ENCODE peak calls at places on chromosomes 12 and 14, in seven cellular contexts. O, J, S, Q, V, A and F are unnamed samples.

GRCh38 chr12:122870867-122871664 is 24.9 kb downstream of the VPS37B start:
- DNase-seq in J (peak; percentile 70), A (no peak), S (no peak), O (no peak), V (no peak), Q (peak; percentile 63), F (no peak)

GRCh38 chr12:79563021-79563739 is 127.6 kb downstream of the PAWR start:
- DNase-seq in O (no peak), V (no peak), Q (no peak), A (no peak), S (no peak), J (no peak), F (no peak)

GRCh38 chr12:110582286-110583136 is 607 bp downstream of the PPTC7 start:
- DNase-seq in J (peak; percentile 33), A (peak; percentile 63), S (peak; percentile 45), O (peak; percentile 62), V (peak; percentile 70), Q (peak; percentile 80), F (peak; percentile 58)

GRCh38 chr14:104931771-104932675 is 7.3 kb downstream of the PLD4 start:
- DNase-seq in O (no peak), A (peak; percentile 34), V (no peak), J (no peak), S (no peak), Q (no peak), F (peak; percentile 46)

GRCh38 chr12:90896164-90896563 is 58.8 kb downstream of the CCER1 start:
- DNase-seq in J (peak; percentile 82), Q (peak; percentile 64), V (no peak), A (peak; percentile 66), S (no peak), O (peak; percentile 93), F (no peak)

GRCh38 chr14:95444132-95445129 is 72.0 kb downstream of the SYNE3 start:
- DNase-seq in A (peak; percentile 24), V (no peak), O (no peak), Q (no peak), J (no peak), S (no peak), F (no peak)

GRCh38 chr12:131242741-131243496 is 289.2 kb downstream of the ADGRD1 start:
- DNase-seq in Q (no peak), A (no peak), V (peak; percentile 60), O (peak; percentile 88), J (no peak), S (no peak), F (peak; percentile 82)

GRCh38 chr14:69315302-69315701 is 55.3 kb downstream of the GALNT16 start:
- DNase-seq in S (no peak), A (no peak), O (no peak), Q (no peak), V (no peak), J (no peak), F (no peak)

GRCh38 chr14:101471723-101472517 is 89.4 kb upstream of the DIO3 start:
- DNase-seq in J (no peak), Q (no peak), S (no peak), A (no peak), O (no peak), V (peak; percentile 19), F (no peak)

GRCh38 chr14:91075553-91075952 is 15.1 kb upstream of the RPS6KA5 start:
- DNase-seq in A (no peak), V (no peak), J (no peak), Q (no peak), S (no peak), O (no peak), F (no peak)
- H3K4ac ChIP-seq in A (no peak overlapping the region), V (no peak overlapping the region), J (no peak overlapping the region), Q (no peak overlapping the region), S (no peak overlapping the region), O (no peak overlapping the region), F (no peak overlapping the region)

DNA sequence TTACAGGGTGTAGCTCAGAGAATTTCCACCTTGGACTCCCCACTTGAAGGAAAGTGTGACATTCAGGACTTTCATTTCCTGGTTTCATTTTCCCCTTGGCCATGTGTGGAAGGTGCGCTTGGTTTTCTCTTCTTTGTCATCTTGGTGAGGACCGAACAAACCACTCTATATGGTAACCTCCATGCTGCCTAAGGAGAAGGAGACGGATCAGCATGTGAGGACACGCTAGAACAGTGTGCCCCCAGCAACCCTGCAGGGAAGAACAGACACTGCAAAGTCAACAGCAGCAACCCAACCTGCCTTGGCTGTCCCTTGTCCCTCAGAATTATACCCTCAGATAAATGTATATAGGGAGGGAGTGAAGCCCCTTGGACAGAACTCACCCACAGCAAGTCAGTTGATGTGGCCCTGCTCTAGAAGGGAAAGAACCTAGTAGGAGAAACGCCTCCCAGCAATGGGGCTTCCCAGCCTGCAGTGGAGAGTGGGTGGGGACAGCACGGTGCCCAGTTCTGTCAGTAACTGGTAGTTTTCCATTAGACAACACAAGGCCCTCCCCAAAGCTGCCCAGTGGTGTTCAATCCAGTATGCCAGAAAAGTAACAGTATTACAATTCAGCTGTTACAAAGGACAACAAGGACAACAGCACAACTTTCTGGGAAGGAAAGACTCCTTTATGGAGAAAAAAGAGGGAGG is 18.9 kb upstream of the COCH start:
- DNase-seq in V (no peak), S (no peak), A (no peak), Q (no peak), O (no peak), J (no peak), F (no peak)
- H2AK5ac ChIP-seq in V (no peak overlapping the region), S (no peak overlapping the region), A (no peak overlapping the region), Q (no peak overlapping the region), O (no peak overlapping the region), J (no peak overlapping the region), F (no peak overlapping the region)

GRCh38 chr12:43576162-43576561 is 24.2 kb upstream of the ADAMTS20 start:
- DNase-seq in Q (no peak), A (no peak), J (no peak), S (no peak), V (no peak), O (no peak), F (no peak)

GRCh38 chr12:43579240-43579639 is 27.2 kb upstream of the ADAMTS20 start:
- DNase-seq in O (no peak), S (no peak), J (no peak), V (no peak), Q (no peak), A (no peak), F (no peak)

GRCh38 chr12:43578782-43579181 is 26.8 kb upstream of the ADAMTS20 start:
- DNase-seq in Q (peak; percentile 2), J (peak; percentile 23), A (peak; percentile 34), S (no peak), O (peak; percentile 2), V (no peak), F (no peak)

DNA sequence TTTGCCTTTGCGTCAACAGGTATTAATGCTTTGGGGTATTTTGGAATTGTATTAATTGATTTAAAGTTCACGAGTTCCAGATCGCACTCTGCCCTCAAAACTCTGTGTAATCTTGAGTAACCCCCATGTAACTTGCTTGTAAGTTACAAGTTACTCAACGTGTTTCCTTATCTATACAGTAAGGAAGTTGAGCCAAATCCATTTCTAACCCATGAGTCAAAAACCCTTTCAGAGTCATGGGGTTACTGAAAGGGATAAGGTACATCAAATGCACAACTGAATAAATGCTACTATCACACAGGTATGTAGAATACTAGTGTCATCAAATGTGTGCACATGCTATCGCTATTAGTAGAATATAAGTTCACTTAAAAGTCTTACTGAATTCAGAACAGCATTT is 28.6 kb upstream of the ADAMTS20 start:
- DNase-seq in A (peak; percentile 75), V (no peak), O (no peak), J (no peak), Q (no peak), S (no peak), F (no peak)
- H3K4ac ChIP-seq in A (no peak overlapping the region), V (no peak overlapping the region), O (no peak overlapping the region), J (no peak overlapping the region), Q (no peak overlapping the region), S (no peak overlapping the region), F (no peak overlapping the region)

DNA sequence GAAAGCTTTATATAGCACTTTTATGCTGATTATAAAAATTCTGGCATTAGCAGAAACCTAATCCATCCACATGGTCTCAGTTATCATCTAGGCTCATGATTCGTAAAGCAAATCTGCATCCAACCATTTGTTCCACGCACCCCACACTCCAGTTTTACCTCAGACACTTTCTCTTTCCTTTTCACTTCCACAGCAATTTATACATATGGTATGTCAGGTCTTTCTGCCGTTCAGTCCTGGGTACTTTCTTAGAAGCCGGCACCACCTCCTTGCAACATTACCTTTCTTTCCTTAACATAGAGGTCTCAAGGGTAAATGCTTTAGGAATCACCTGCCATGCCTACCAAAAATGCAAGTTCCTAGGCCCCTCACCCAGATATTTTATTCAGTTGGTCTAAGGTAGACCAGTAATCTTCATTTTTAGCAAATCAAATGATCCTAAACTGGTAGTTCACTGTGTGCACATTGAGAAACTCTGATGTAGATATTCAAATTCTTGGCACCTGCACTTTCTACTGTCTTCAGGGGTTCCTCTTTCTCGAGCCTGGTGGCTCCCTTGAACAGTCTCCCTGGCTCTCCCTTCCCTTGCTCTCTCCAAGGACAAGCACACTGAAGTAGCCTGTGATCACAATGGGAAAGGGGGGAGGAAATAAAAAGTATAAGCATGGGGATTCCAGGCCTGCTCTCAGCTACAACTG is 2.8 kb upstream of the KRAS start:
- DNase-seq in Q (peak; percentile 18), A (no peak), S (no peak), O (no peak), V (no peak), J (no peak), F (no peak)
- H2AK5ac ChIP-seq in Q (no peak overlapping the region), A (no peak overlapping the region), S (no peak overlapping the region), O (no peak overlapping the region), V (no peak overlapping the region), J (no peak overlapping the region), F (no peak overlapping the region)

DNA sequence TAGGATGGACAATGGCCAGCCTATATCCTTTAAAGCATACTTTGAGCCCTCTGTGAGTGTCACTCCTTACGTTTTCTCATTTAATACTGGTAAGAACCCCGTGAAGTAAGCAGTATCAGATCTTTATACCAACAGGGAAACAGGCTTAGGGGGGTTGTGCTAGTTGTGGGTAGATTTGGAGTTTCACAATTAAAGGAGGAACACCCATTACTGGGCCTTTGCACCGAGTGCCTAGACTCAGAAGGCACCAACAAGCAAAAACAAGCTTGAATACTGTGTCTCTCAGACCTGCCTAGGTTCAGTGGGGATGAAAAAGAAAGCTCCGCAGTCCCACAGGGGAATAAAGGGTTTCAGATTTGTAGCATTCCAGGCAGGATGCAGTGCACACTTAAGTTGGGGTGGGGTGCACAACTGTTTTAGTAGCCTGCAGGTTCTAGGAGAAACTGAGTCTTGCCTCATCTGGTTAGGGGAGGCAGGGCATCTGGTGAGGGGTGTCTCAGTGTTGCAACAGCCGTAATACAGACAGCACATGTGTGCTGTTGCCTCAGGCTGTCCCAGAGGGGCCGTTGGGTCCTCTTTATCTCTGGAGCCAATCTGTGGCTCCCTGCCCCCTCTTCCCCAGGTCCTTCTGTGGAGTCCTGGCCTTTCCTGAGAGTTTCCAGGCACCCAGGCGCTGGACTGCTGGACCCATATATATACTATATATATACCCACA is 51.2 kb downstream of the IRAK3 start:
- DNase-seq in J (no peak), O (no peak), V (no peak), S (no peak), A (no peak), Q (no peak), F (no peak)
- H3K4ac ChIP-seq in J (no peak overlapping the region), O (no peak overlapping the region), V (no peak overlapping the region), S (no peak overlapping the region), A (no peak overlapping the region), Q (no peak overlapping the region), F (no peak overlapping the region)